ENCODE peak calls at places on chromosomes 6 and 20, in eight cellular contexts. H is nucleus accumbens; V is hypothalamus; Y is dorsolateral prefrontal cortex; N is T-helper 1 cell; Z is HFFc6; K is HepG2; I is stimulated activated CD4-positive, alpha-beta T cell treated with anti-CD3 and anti-CD28 coated beads, Interleukin-1b, Interleukin-23, amount 100 ng/mL, for 4 hours. E is an unnamed sample.
A peak's percentile ranks its signal among the peaks of the same experiment; 100 is the strongest.

GRCh38 chr6:134774244-134774643 is 175.7 kb downstream of the ALDH8A1 start:
- DNase-seq in N (no peak), Y (no peak), Z (peak; percentile 72), K (no peak), I (no peak), H (no peak), V (no peak), E (no peak)

GRCh38 chr6:121319112-121319553 is 15.1 kb downstream of the TBC1D32 start:
- DNase-seq in Y (no peak), Z (no peak), K (peak; percentile 41), V (no peak), H (no peak), N (no peak), I (no peak), E (no peak)

GRCh38 chr6:1917628-1918371 is 308.1 kb downstream of the FOXC1 start:
- DNase-seq in N (peak; percentile 26), K (peak; percentile 44), Y (no peak), H (peak; percentile 3), I (peak; percentile 10), Z (peak; percentile 87), V (no peak), E (no peak)

GRCh38 chr6:37554480-37554819 is 54.8 kb upstream of the CCDC167 start:
- DNase-seq in I (no peak), Z (peak; percentile 38), Y (no peak), N (no peak), V (no peak), K (no peak), H (no peak), E (no peak)

GRCh38 chr6:27280540-27281000 is 31.5 kb downstream of the POM121L2 start:
- DNase-seq in N (no peak), H (no peak), I (no peak), Y (no peak), V (no peak), K (peak; percentile 10), Z (no peak), E (no peak)

GRCh38 chr6:144362042-144363018 is 77.2 kb downstream of the UTRN start:
- DNase-seq in I (no peak), V (no peak), H (no peak), Z (no peak), N (no peak), K (peak; percentile 48), Y (no peak), E (no peak)

GRCh38 chr6:45200510-45200909 is 127.6 kb upstream of the RUNX2 start:
- DNase-seq in V (no peak), Z (no peak), H (no peak), Y (no peak), I (no peak), K (peak; percentile 71), N (no peak), E (no peak)

GRCh38 chr6:15137086-15137485 is 108.8 kb upstream of the JARID2 start:
- DNase-seq in V (no peak), I (no peak), Y (no peak), N (no peak), Z (no peak), K (no peak), H (no peak), E (no peak)

GRCh38 chr6:13711384-13711725 is 280 bp downstream of the RANBP9 start:
- DNase-seq in H (no peak), I (no peak), Y (no peak), K (no peak), V (no peak), Z (peak; percentile 61), N (peak; percentile 80), E (no peak)

GRCh38 chr20:45014671-45015415 is 48.5 kb downstream of the STK4 start:
- DNase-seq in N (no peak), H (no peak), I (no peak), V (no peak), Z (peak; percentile 84), Y (no peak), K (no peak), E (no peak)

GRCh38 chr6:141669141-141669540 is 463.6 kb upstream of the GJE1 start:
- DNase-seq in V (no peak), N (no peak), Z (no peak), I (no peak), K (no peak), Y (no peak), H (no peak), E (no peak)

GRCh38 chr6:37492236-37493046 is 7.3 kb downstream of the CCDC167 start:
- DNase-seq in Z (no peak), K (no peak), H (no peak), V (no peak), Y (peak; percentile 26), I (no peak), N (no peak), E (no peak)

GRCh38 chr6:77740380-77740779 is 87.5 kb downstream of the MEI4 start:
- DNase-seq in V (no peak), Y (no peak), H (no peak), N (no peak), I (no peak), Z (peak; percentile 9), K (peak; percentile 18), E (no peak)

E was measured in hippocampal formation.